ENCODE peak calls at places on chromosomes 7 and 10, in five cellular contexts. C is activated naive CD4-positive, alpha-beta T cell treated with anti-CD3 and anti-CD28 coated beads, Interleukin-2, amount 10 ng/mL, durations not matched to agents 7 days and 5 days; T is activated CD8-positive, alpha-beta memory T cell treated with anti-CD3 and anti-CD28 coated beads, Interleukin-2, amount 50 U/mL, for 4 hours; A is left ventricle myocardium inferior; X is T47D. Z is an unnamed sample.
A peak's percentile ranks its signal among the peaks of the same experiment; 100 is the strongest.

GRCh38 chr7:28293529-28293835 is 112.9 kb upstream of the JAZF1 start:
- DNase-seq in C (no peak), X (no peak), A (no peak), T (no peak), Z (no peak)

GRCh38 chr7:151925446-151926335 is 30.6 kb upstream of the GALNTL5 start:
- DNase-seq in T (no peak), C (no peak), A (peak; percentile 48), X (peak; percentile 13), Z (peak; percentile 92)

GRCh38 chr7:47962262-47962661 is 14.0 kb upstream of the PKD1L1 start:
- DNase-seq in A (no peak), T (no peak), X (no peak), C (no peak), Z (peak; percentile 65)

GRCh38 chr7:80463272-80463920 is 48.5 kb downstream of the GNAT3 start:
- DNase-seq in C (no peak), X (no peak), T (no peak), A (no peak), Z (no peak)

GRCh38 chr7:76369011-76369410 is 10.2 kb upstream of the YWHAG start:
- DNase-seq in A (no peak), T (no peak), C (no peak), X (no peak), Z (no peak)

GRCh38 chr10:96618648-96619047 is 31.8 kb upstream of the TM9SF3 start:
- DNase-seq in A (peak; percentile 36), T (no peak), X (peak; percentile 11), C (no peak), Z (peak; percentile 31)

GRCh38 chr7:64874562-64875250 is 28.4 kb upstream of the ZNF273 start:
- DNase-seq in C (no peak), X (no peak), A (no peak), T (no peak), Z (no peak)

GRCh38 chr10:80459047-80459865 is 5.1 kb downstream of the TSPAN14 start:
- DNase-seq in A (peak; percentile 65), T (peak; percentile 62), X (peak; percentile 52), C (peak; percentile 85), Z (peak; percentile 84)

GRCh38 chr7:14834456-14834855 is 68.1 kb downstream of the DGKB start:
- DNase-seq in C (no peak), T (no peak), X (no peak), A (no peak), Z (no peak)

GRCh38 chr10:11232222-11232961 is 214.7 kb downstream of the CELF2 start:
- DNase-seq in T (no peak), X (no peak), C (no peak), A (no peak), Z (no peak)

GRCh38 chr7:17779381-17779780 is 160.9 kb downstream of the SNX13 start:
- DNase-seq in A (no peak), C (no peak), X (no peak), T (no peak), Z (no peak)

GRCh38 chr10:123496996-123497660 is 169.0 kb upstream of the GPR26 start:
- DNase-seq in A (no peak), T (no peak), C (no peak), X (no peak), Z (no peak)

GRCh38 chr10:1677307-1677939 is 59.9 kb downstream of the ADARB2 start:
- DNase-seq in T (no peak), C (no peak), A (no peak), X (no peak), Z (no peak)

GRCh38 chr7:28069788-28070187 is 110.8 kb downstream of the JAZF1 start:
- DNase-seq in A (peak; percentile 50), C (no peak), X (no peak), T (no peak), Z (peak; percentile 58)

GRCh38 chr7:137454169-137455166 is 110.9 kb upstream of the PTN start:
- DNase-seq in X (peak; percentile 49), A (no peak), C (no peak), T (no peak), Z (no peak)

GRCh38 chr7:129435414-129435829 is 1.2 kb downstream of the STRIP2 start:
- DNase-seq in C (no peak), A (no peak), T (no peak), X (no peak), Z (no peak)

GRCh38 chr7:149209518-149210269 is 14.3 kb downstream of the ZNF282 start:
- DNase-seq in T (peak; percentile 67), X (peak; percentile 44), A (no peak), C (peak; percentile 80), Z (peak; percentile 53)

Z was measured in left colon.